ENCODE peak calls at places on chromosomes 16 and 17, in six cellular contexts. A is stimulated activated CD8-positive, alpha-beta memory T cell treated with anti-CD3 and anti-CD28 coated beads, Interleukin-4, amount 100 ng/mL, for 4 hours; G is stimulated activated effector memory CD8-positive, alpha-beta T cell treated with anti-CD3 and anti-CD28 coated beads, Interleukin-12 subunit alpha, Interleukin-12 subunit beta, amount 100 ng/mL, for 72 hours; X is posterior cingulate gyrus; D is naive B cell; T is mucosa of gallbladder. U is an unnamed sample.

GRCh38 chr17:82524540-82524939 is 5.0 kb downstream of the FOXK2 start:
- DNase-seq in A (no peak), G (no peak), X (no peak), D (no peak), T (no peak), U (peak)

GRCh38 chr17:82241183-82241925 is 12.5 kb downstream of the SLC16A3 start:
- DNase-seq in A (no peak), G (no peak), X (no peak), D (no peak), T (peak), U (no peak)

GRCh38 chr16:75273054-75273925 is 21.9 kb upstream of the BCAR1 start:
- DNase-seq in A (no peak), G (no peak), X (no peak), D (no peak), T (no peak), U (peak)

GRCh38 chr16:89749637-89750036 is 28.3 kb downstream of the ZNF276 start:
- DNase-seq in A (no peak), G (no peak), X (no peak), D (peak), T (peak), U (no peak)

GRCh38 chr16:73232555-73233422 is 184.9 kb upstream of the ZFHX3 start:
- DNase-seq in A (no peak), G (no peak), X (no peak), D (no peak), T (peak), U (peak)

GRCh38 chr16:30526137-30526822 is at the start of gene ZNF768:
- DNase-seq in A (no peak), G (peak), X (no peak), D (no peak), T (no peak), U (peak)

GRCh38 chr16:69930117-69930776 is 20.9 kb upstream of the CLEC18A start:
- DNase-seq in A (peak), G (peak), X (no peak), D (peak), T (peak), U (peak)

GRCh38 chr16:3190949-3191353 is 2.9 kb downstream of the OR1F1 start:
- DNase-seq in A (no peak), G (no peak), X (no peak), D (no peak), T (no peak), U (no peak)

GRCh38 chr17:12727881-12728280 is 61.4 kb upstream of the ARHGAP44 start:
- DNase-seq in A (no peak), G (no peak), X (no peak), D (no peak), T (no peak), U (no peak)

U was measured in hepatocyte.